ENCODE peak calls at places on chromosomes 12 and 14, in four cellular contexts. F is stomach, L is HepG2, G is GM23338. D is an unnamed sample.
A peak's percentile ranks its signal among the peaks of the same experiment; 100 is the strongest.

GRCh38 chr12:101925352-101925751 is 48.0 kb downstream of the DRAM1 start:
- DNase-seq in F (peak; percentile 39), L (no peak), G (no peak), D (peak; percentile 46)

GRCh38 chr12:57483466-57483865 is 3.8 kb upstream of the ARHGAP9 start:
- DNase-seq in L (no peak), F (no peak), G (peak; percentile 61), D (no peak)

GRCh38 chr12:87518508-87518907 is 510.7 kb downstream of the C12orf50 start:
- DNase-seq in L (no peak), F (no peak), G (no peak), D (no peak)

GRCh38 chr14:77053046-77053841 is 24.7 kb upstream of the IRF2BPL start:
- DNase-seq in G (peak; percentile 92), L (peak; percentile 70), F (peak; percentile 64), D (peak; percentile 73)

GRCh38 chr12:38269897-38270296 is 46.7 kb upstream of the ALG10B start:
- DNase-seq in L (no peak), F (no peak), G (no peak), D (no peak)

GRCh38 chr14:74038015-74038859 is 19.1 kb downstream of the BBOF1 start:
- DNase-seq in L (peak; percentile 67), F (no peak), G (peak; percentile 73), D (no peak)

GRCh38 chr14:20486700-20487401 is 17.6 kb downstream of the PNP start:
- DNase-seq in G (no peak), L (no peak), F (no peak), D (no peak)

GRCh38 chr12:132771126-132771838 is 9.7 kb upstream of the ANKLE2 start:
- DNase-seq in L (no peak), F (no peak), G (no peak), D (peak; percentile 61)

GRCh38 chr12:89390802-89391673 is 38.7 kb upstream of the DUSP6 start:
- DNase-seq in L (peak; percentile 90), G (no peak), F (no peak), D (peak; percentile 24)

GRCh38 chr12:9843416-9843815 is 16.1 kb downstream of the KLRF1 start:
- DNase-seq in F (no peak), L (no peak), G (no peak), D (no peak)

GRCh38 chr14:103668117-103668516 is 39.1 kb downstream of the KLC1 start:
- DNase-seq in F (no peak), L (no peak), G (no peak), D (no peak)

GRCh38 chr12:68622250-68622649 is 11.6 kb downstream of the RAP1B start:
- DNase-seq in G (no peak), F (no peak), L (no peak), D (no peak)

GRCh38 chr14:61838661-61839060 is 76.4 kb downstream of the SNAPC1 start:
- DNase-seq in F (no peak), G (no peak), L (no peak), D (no peak)

GRCh38 chr14:61891251-61891650 is 129.0 kb downstream of the SNAPC1 start:
- DNase-seq in L (no peak), G (peak; percentile 15), F (no peak), D (no peak)

GRCh38 chr12:52245259-52245961 is 12.4 kb downstream of the KRT7 start:
- DNase-seq in F (no peak), L (no peak), G (peak; percentile 13), D (no peak)

GRCh38 chr12:61804301-61804700 is 455.9 kb upstream of the USP15 start:
- DNase-seq in L (no peak), F (no peak), G (peak; percentile 22), D (no peak)

GRCh38 chr12:93403988-93404803 is 26.5 kb downstream of the NUDT4 start:
- DNase-seq in L (no peak), G (no peak), F (no peak), D (no peak)

GRCh38 chr14:33934938-33935337 is 15.9 kb downstream of the EGLN3 start:
- DNase-seq in F (no peak), L (no peak), G (no peak), D (no peak)

GRCh38 chr14:33936391-33936790 is 14.5 kb downstream of the EGLN3 start:
- DNase-seq in L (no peak), G (no peak), F (no peak), D (no peak)

GRCh38 chr14:33940561-33941011 is 10.3 kb downstream of the EGLN3 start:
- DNase-seq in L (no peak), F (no peak), G (no peak), D (no peak)

GRCh38 chr14:33941727-33942126 is 9.1 kb downstream of the EGLN3 start:
- DNase-seq in F (no peak), G (no peak), L (no peak), D (no peak)

DNA sequence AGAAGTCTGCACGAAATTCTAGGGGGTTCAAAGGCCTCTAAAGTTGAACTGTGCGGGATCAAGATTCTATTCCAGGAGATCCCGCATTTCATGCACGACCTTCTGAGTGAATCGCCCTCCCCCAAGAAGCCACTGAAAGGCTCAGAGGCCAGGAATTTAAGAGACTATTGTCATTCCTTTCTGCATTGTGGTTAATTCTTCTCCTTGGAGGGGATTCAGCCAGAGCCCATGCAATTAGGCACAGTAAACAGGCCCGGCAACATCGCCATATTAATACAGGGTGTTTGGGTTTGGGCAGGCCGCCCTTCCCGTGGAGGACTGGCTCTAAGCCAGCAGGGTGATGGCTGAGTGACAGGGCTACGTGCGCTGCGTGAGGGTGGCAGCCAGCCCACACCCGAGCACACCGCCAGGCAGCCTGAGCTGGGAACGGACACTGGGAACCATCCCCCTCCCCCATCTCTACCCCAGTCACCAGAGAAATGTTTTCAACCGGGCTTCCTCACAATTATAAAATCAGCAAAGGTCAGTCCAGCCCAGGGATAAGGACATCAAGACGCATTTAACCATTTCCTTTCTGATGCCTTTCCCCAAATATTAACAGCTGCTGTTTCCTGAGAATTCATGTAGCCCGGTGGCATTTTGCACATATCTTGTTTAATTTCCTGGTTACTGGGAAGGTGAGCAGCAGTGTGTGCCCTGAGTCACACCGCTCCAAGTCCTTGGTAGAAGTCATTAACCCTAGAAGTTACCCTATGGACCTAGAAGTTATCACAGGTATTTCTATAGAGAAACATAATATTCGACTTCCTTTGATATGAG is 12.5 kb downstream of the EGLN3 start:
- DNase-seq in G (peak; percentile 84), L (peak; percentile 49), F (peak; percentile 85), D (peak; percentile 76)
- TF ChIP-seq POLR2AphosphoS5 in G (no peak), L (peak; percentile 36), F (peak; percentile 18), D (no peak)

GRCh38 chr12:114945351-114945750 is 261.4 kb upstream of the TBX3 start:
- DNase-seq in G (no peak), F (no peak), L (no peak), D (no peak)

GRCh38 chr12:114943601-114944000 is 259.6 kb upstream of the TBX3 start:
- DNase-seq in F (no peak), G (no peak), L (no peak), D (no peak)

GRCh38 chr12:114949081-114949480 is 265.1 kb upstream of the TBX3 start:
- DNase-seq in G (no peak), L (no peak), F (no peak), D (no peak)

DNA sequence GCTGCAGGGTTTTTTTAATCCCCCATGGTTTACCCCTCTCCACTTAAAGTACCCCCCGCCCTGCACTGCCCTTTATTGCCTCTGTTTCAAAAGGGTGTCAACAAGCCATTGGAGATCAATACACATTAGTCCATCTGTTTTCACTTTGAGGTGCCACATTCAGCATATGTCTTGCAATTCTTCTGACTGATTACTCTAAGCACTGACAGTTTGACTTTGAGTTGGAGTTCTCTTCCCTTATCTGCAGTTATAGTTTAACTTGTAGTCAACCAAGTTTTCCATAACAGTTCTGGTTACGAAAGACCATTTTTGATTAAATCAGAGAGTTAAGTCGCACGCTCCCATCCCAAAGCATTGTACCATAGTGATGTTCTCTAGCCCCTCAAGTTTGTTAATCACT is 260.8 kb upstream of the TBX3 start:
- DNase-seq in F (no peak), L (peak; percentile 30), G (no peak), D (no peak)
- TF ChIP-seq POLR2AphosphoS5 in F (no peak), L (no peak), G (no peak), D (no peak)

GRCh38 chr12:47790676-47791350 is 17.8 kb downstream of the SLC48A1 start:
- DNase-seq in F (no peak), G (no peak), L (no peak), D (no peak)

GRCh38 chr12:47791351-47791746 is 18.3 kb downstream of the SLC48A1 start:
- DNase-seq in G (no peak), F (no peak), L (no peak), D (no peak)

GRCh38 chr12:47791874-47792273 is 18.8 kb downstream of the SLC48A1 start:
- DNase-seq in F (no peak), L (no peak), G (no peak), D (no peak)

GRCh38 chr12:47789141-47789540 is 16.1 kb downstream of the SLC48A1 start:
- DNase-seq in G (no peak), L (no peak), F (no peak), D (no peak)

DNA sequence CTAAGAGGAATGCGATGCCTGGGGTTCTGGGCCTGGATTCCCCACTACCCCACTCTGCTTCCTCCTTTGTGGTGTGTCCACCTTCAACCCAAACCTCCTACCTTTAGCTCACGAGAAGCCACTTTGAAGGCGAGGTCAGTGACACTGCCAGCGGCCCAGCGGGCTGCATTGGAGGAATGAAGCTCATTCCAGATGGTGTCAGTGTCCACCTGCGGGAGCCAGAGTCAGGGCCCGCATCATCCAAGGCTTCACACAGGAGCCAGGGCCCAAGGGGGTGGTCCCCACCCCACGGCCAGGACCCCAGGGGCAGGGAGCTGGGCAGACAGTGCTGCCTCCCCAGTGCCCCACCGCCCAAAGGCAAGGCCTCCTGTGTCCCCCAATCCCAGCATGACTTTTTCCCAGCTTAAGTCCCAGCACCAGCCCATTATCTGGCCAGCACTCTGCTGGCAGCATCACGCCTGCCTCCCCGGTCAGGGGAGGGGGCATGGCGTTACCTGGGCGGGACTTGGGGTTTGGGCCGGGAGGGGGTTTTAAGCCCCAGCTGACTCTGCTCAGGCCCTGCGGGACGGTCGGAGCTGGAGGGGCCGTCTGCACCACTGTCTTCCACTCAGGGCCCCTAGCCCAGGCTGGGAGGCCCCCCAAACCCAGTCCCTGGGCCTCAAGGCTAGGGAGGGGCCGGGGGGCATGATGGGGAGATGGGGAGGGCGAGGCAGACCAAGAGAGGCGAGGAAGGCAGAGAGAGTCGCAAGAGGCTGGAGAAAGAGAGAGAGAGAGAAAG is 16.9 kb downstream of the SLC48A1 start:
- DNase-seq in L (no peak), F (no peak), G (no peak), D (no peak)
- TF ChIP-seq POLR2AphosphoS5 in L (no peak), F (no peak), G (no peak), D (no peak)

GRCh38 chr12:123762715-123763052 is 583 bp downstream of the DNAH10 start:
- DNase-seq in L (no peak), F (no peak), G (no peak), D (no peak)

GRCh38 chr12:123765504-123766035 is 3.5 kb downstream of the DNAH10 start:
- DNase-seq in L (no peak), F (no peak), G (no peak), D (no peak)

GRCh38 chr12:123764109-123764508 is 2.0 kb downstream of the DNAH10 start:
- DNase-seq in G (no peak), L (no peak), F (no peak), D (no peak)

GRCh38 chr12:123763093-123763492 is 992 bp downstream of the DNAH10 start:
- DNase-seq in L (no peak), F (no peak), G (peak; percentile 90), D (peak; percentile 24)

GRCh38 chr12:123761841-123762714 is at the start of gene DNAH10:
- DNase-seq in G (peak; percentile 88), L (peak; percentile 39), F (no peak), D (peak; percentile 30)
- TF ChIP-seq POLR2AphosphoS5 in G (peak; percentile 46), L (no peak), F (no peak), D (no peak)

GRCh38 chr12:19299765-19300164 is 139.5 kb upstream of the AEBP2 start:
- DNase-seq in G (no peak), L (no peak), F (no peak), D (no peak)
- TF ChIP-seq POLR2AphosphoS5 in G (no peak), L (no peak), F (no peak), D (no peak)

GRCh38 chr12:116598341-116599284 is 39.4 kb downstream of the MAP1LC3B2 start:
- DNase-seq in L (no peak), G (no peak), F (no peak), D (no peak)
- TF ChIP-seq POLR2AphosphoS5 in L (no peak), G (no peak), F (no peak), D (no peak)

D was measured in transverse colon.